ENCODE peak calls at places on chromosomes 11 and 22, in four cellular contexts. H is posterior cingulate gyrus, K is mucosa of descending colon, X is thoracic aorta. B is an unnamed sample.

GRCh38 chr11:64868904-64869570 is 9.4 kb downstream of the EHD1 start:
- DNase-seq in X (no peak), K (no peak), H (peak), B (no peak)

GRCh38 chr11:116232364-116232801 is 540.4 kb downstream of the BUD13 start:
- DNase-seq in X (no peak), H (peak), K (peak), B (no peak)

GRCh38 chr11:76232026-76232665 is 25.8 kb upstream of the WNT11 start:
- DNase-seq in H (peak), X (no peak), K (no peak), B (no peak)

GRCh38 chr11:55719608-55720160 is 53.6 kb upstream of the OR5D13 start:
- DNase-seq in H (no peak), K (no peak), X (no peak), B (no peak)

GRCh38 chr11:299081-299891 is at the start of gene IFITM5:
- DNase-seq in K (peak), X (no peak), H (peak), B (no peak)

GRCh38 chr11:93005239-93005638 is 35.8 kb downstream of the MTNR1B start:
- DNase-seq in H (no peak), X (no peak), K (no peak), B (no peak)

GRCh38 chr22:26848244-26848920 is 191.0 kb downstream of the MIAT start:
- DNase-seq in H (no peak), X (no peak), K (no peak), B (no peak)

GRCh38 chr11:111253131-111253530 is 7.6 kb downstream of the POU2AF2 start:
- DNase-seq in K (no peak), X (no peak), H (no peak), B (no peak)

GRCh38 chr11:74011360-74012071 is 2.6 kb upstream of the UCP3 start:
- DNase-seq in X (no peak), K (no peak), H (no peak), B (peak)

GRCh38 chr22:33986167-33986771 is 66.0 kb upstream of the LARGE1 start:
- DNase-seq in H (no peak), X (no peak), K (no peak), B (no peak)

GRCh38 chr11:14554959-14555358 is 34.8 kb upstream of the PSMA1 start:
- DNase-seq in K (no peak), H (no peak), X (no peak), B (no peak)

GRCh38 chr11:18527512-18527911 is 770 bp upstream of the TSG101 start:
- DNase-seq in X (no peak), K (no peak), H (no peak), B (peak)

GRCh38 chr11:59767212-59767611 is 12.0 kb downstream of the STX3 start:
- DNase-seq in H (no peak), K (no peak), X (no peak), B (peak)

GRCh38 chr22:38750638-38751037 is 5.2 kb downstream of the SUN2 start:
- DNase-seq in X (no peak), K (no peak), H (no peak), B (no peak)

GRCh38 chr11:102494216-102494615 is 36.3 kb downstream of the MMP7 start:
- DNase-seq in X (no peak), K (peak), H (no peak), B (no peak)

GRCh38 chr11:123173040-123173855 is 21.8 kb downstream of the CLMP start:
- DNase-seq in K (no peak), X (no peak), H (no peak), B (no peak)

GRCh38 chr11:3171931-3172560 is 6.9 kb upstream of the OSBPL5 start:
- DNase-seq in X (no peak), K (no peak), H (no peak), B (no peak)

GRCh38 chr11:132685174-132685611 is 847.1 kb downstream of the OPCML start:
- DNase-seq in K (no peak), X (no peak), H (no peak), B (peak)

GRCh38 chr22:46501701-46502100 is 35.7 kb downstream of the CELSR1 start:
- DNase-seq in K (no peak), H (peak), X (no peak), B (no peak)

GRCh38 chr11:1761110-1761856 is 2.4 kb downstream of the CTSD start:
- DNase-seq in H (peak), X (no peak), K (peak), B (no peak)

GRCh38 chr11:69474736-69475135 is 6.7 kb upstream of the LINC01488 start:
- DNase-seq in X (no peak), H (peak), K (no peak), B (no peak)

GRCh38 chr11:19577849-19578619 is 134.6 kb upstream of the NAV2 start:
- DNase-seq in H (peak), X (peak), K (no peak), B (no peak)

GRCh38 chr11:1233351-1234053 is 10.6 kb downstream of the MUC5B start:
- DNase-seq in H (peak), X (no peak), K (peak), B (no peak)

GRCh38 chr11:44556735-44557409 is 8.6 kb upstream of the CD82 start:
- DNase-seq in K (peak), X (no peak), H (peak), B (no peak)

GRCh38 chr11:81987829-81988472 is 745.7 kb downstream of the FAM181B start:
- DNase-seq in H (no peak), X (no peak), K (no peak), B (no peak)

GRCh38 chr11:1559103-1559951 is 12.7 kb downstream of the DUSP8 start:
- DNase-seq in X (peak), K (peak), H (peak), B (no peak)

GRCh38 chr22:40024201-40025061 is 29.7 kb downstream of the FAM83F start:
- DNase-seq in X (no peak), K (peak), H (peak), B (no peak)

GRCh38 chr22:35777335-35777975 is 59.8 kb downstream of the APOL5 start:
- DNase-seq in K (no peak), H (no peak), X (no peak), B (no peak)

GRCh38 chr11:44005956-44006355 is 41.8 kb upstream of the ACCSL start:
- DNase-seq in K (no peak), X (no peak), H (no peak), B (no peak)

GRCh38 chr11:118878187-118878586 is 5.5 kb upstream of the CXCR5 start:
- DNase-seq in H (peak), K (no peak), X (no peak), B (no peak)

GRCh38 chr11:103637250-103637649 is 399.2 kb upstream of the DDI1 start:
- DNase-seq in K (no peak), X (no peak), H (no peak), B (no peak)

GRCh38 chr22:38218661-38219331 is 17.0 kb downstream of the MAFF start:
- DNase-seq in H (no peak), K (peak), X (peak), B (no peak)

GRCh38 chr11:114610984-114611944 is 15.7 kb upstream of the NXPE4 start:
- DNase-seq in X (no peak), H (no peak), K (no peak), B (no peak)

GRCh38 chr22:36445158-36445668 is 36.2 kb downstream of the TXN2 start:
- DNase-seq in X (no peak), K (peak), H (no peak), B (no peak)

GRCh38 chr11:134032501-134033091 is 36.3 kb upstream of the JAM3 start:
- DNase-seq in X (no peak), K (peak), H (peak), B (no peak)

B was measured in KG1.